ENCODE peak calls at places on chromosome 1, in seven cellular contexts. S is tibial artery, P is GM23338, M is choroid plexus epithelial cell, E is A549, N is ovary, W is GM13976. X is an unnamed sample.

GRCh38 chr1:232940262-232940661 is 10.1 kb upstream of the NTPCR start:
- DNase-seq in S (no peak), P (no peak), M (no peak), E (no peak), N (no peak), W (no peak), X (no peak)

GRCh38 chr1:3668585-3669300 is 16.4 kb downstream of the TP73 start:
- DNase-seq in S (peak; percentile 32), P (peak; percentile 71), M (peak; percentile 16), E (no peak), N (no peak), W (no peak), X (no peak)

GRCh38 chr1:218371927-218372672 is 27.0 kb downstream of the TGFB2 start:
- DNase-seq in S (no peak), P (no peak), M (peak; percentile 91), E (no peak), N (peak; percentile 32), W (no peak), X (no peak)

GRCh38 chr1:207967703-207968102 is 56.8 kb upstream of the CD34 start:
- DNase-seq in S (no peak), P (no peak), M (no peak), E (no peak), N (no peak), W (no peak), X (no peak)

GRCh38 chr1:160365325-160365724 is 1.5 kb upstream of the NHLH1 start:
- DNase-seq in S (no peak), P (no peak), M (no peak), E (no peak), N (no peak), W (no peak), X (no peak)

GRCh38 chr1:8362701-8363101 is 44.8 kb downstream of the SLC45A1 start:
- DNase-seq in S (no peak), P (no peak), M (no peak), E (no peak), N (no peak), W (no peak), X (no peak)

GRCh38 chr1:227998374-227999055 is 8.3 kb upstream of the WNT3A start:
- DNase-seq in S (no peak), P (no peak), M (no peak), E (no peak), N (no peak), W (no peak), X (no peak)

GRCh38 chr1:67952071-67952470 is 98.4 kb downstream of the DIRAS3 start:
- DNase-seq in S (no peak), P (no peak), M (peak; percentile 84), E (no peak), N (peak; percentile 60), W (no peak), X (no peak)

DNA sequence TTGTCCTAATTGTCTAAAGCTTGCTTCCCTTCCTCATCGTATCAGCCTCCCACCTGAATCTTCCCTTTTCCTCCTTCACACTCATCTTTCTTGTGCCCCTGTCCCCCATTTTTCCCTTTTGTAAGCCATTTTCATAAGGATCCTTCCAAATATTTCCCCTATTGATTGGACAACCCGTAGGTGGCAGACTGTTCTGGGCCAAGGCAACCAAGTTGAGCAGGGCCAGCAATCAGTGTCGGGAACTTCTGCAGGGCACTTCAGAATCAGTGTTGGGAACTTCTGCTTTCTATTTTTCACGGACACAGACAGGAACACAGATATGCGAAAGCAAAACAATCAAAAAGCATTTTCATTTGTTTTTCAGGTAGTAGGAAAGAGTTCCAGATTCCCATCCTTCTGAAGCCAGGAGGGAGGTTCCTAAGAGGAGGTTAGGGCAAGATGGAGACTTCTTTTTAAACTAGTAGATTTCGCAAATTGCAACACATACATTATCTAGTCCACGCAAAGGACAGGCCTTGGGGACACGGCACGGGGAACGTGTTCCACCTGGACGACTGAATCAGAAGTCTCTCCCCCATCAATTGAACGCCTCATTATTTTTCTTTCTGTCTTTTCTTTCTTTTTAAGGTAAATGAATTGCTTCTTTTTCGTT is 691 bp upstream of the MPZL1 start:
- DNase-seq in S (no peak), P (no peak), M (peak; percentile 76), E (peak; percentile 60), N (peak; percentile 30), W (no peak), X (peak; percentile 66)
- TF ChIP-seq CTCF in S (no peak), P (peak; percentile 47), M (peak; percentile 70), E (peak; percentile 60), N (no peak), W (no peak), X (peak; percentile 70)

GRCh38 chr1:216809649-216810048 is 86.4 kb upstream of the ESRRG start:
- DNase-seq in S (no peak), P (no peak), M (no peak), E (no peak), N (no peak), W (no peak), X (no peak)

GRCh38 chr1:216804107-216804506 is 80.9 kb upstream of the ESRRG start:
- DNase-seq in S (no peak), P (no peak), M (no peak), E (no peak), N (no peak), W (no peak), X (no peak)

GRCh38 chr1:216805233-216805632 is 82.0 kb upstream of the ESRRG start:
- DNase-seq in S (no peak), P (no peak), M (no peak), E (no peak), N (no peak), W (no peak), X (no peak)

GRCh38 chr1:216812966-216813365 is 89.7 kb upstream of the ESRRG start:
- DNase-seq in S (no peak), P (no peak), M (peak; percentile 39), E (no peak), N (no peak), W (no peak), X (no peak)

GRCh38 chr1:216807696-216808095 is 84.5 kb upstream of the ESRRG start:
- DNase-seq in S (no peak), P (no peak), M (no peak), E (no peak), N (no peak), W (no peak), X (no peak)
- TF ChIP-seq CTCF in S (no peak), P (no peak), M (no peak), E (no peak), N (no peak), W (no peak), X (no peak)

DNA sequence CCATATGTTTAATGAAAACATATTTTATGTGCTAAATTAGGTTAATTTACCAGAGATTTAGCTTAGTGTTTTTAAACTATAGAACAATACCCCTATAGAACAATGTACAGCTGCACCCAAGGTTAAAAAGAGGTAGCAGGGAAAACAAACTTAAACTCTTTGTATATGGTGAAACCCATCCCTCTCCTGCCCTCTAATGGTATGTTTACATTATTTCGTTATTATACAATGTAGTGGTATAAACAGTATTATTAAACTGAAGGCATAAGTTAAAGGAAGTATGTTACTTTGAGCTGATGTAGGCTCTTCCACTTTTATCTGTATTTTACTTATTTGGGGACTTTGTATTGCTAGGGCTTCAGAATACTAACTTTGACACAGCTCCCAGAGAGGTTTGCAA is 16.7 kb upstream of the ZYG11A start:
- DNase-seq in S (no peak), P (peak; percentile 54), M (peak; percentile 30), E (no peak), N (no peak), W (peak; percentile 25), X (peak; percentile 2)
- TF ChIP-seq CTCF in S (no peak), P (peak; percentile 43), M (peak; percentile 36), E (peak; percentile 37), N (no peak), W (no peak), X (peak; percentile 55)

GRCh38 chr1:81254560-81254959 is 546.2 kb upstream of the ADGRL2 start:
- DNase-seq in S (no peak), P (peak; percentile 81), M (peak; percentile 8), E (no peak), N (no peak), W (no peak), X (no peak)
- TF ChIP-seq CTCF in S (no peak), P (peak; percentile 39), M (peak; percentile 31), E (no peak), N (no peak), W (no peak), X (peak; percentile 26)

DNA sequence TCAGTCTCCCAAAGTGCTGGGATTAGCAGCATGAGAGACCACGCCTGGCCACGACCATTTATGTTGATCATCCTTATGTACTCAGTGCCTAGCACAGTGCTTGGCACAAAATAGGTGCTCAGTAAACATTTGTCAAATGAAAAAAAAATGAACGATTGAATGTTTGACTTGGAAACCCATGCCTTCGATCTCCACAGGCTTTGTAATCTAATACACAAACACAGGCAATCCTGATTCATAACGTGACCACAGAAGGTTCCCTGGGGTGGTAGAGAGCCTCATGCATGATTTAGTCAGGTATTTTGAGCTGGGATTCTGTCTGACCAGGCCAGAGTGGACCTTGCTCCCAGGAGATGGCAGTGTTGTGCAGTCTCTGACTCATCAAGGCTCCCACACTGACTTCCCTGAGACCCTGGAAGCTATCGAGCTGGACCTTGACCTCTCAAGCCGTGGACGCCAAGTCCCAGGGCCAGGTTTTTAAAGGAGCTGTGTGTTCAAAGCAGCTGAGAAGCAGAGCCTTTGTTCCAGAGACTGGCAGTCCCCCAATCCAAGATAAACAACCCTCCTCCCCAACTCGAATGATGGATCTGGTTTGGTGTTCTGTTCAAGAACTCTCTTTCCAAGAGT is 81.1 kb downstream of the PGM1 start:
- DNase-seq in S (peak; percentile 72), P (peak; percentile 92), M (peak; percentile 97), E (peak; percentile 80), N (peak; percentile 95), W (peak; percentile 51), X (peak; percentile 87)
- TF ChIP-seq CTCF in S (peak; percentile 75), P (peak; percentile 98), M (peak; percentile 95), E (peak; percentile 76), N (peak; percentile 78), W (peak; percentile 26), X (peak; percentile 86)

DNA sequence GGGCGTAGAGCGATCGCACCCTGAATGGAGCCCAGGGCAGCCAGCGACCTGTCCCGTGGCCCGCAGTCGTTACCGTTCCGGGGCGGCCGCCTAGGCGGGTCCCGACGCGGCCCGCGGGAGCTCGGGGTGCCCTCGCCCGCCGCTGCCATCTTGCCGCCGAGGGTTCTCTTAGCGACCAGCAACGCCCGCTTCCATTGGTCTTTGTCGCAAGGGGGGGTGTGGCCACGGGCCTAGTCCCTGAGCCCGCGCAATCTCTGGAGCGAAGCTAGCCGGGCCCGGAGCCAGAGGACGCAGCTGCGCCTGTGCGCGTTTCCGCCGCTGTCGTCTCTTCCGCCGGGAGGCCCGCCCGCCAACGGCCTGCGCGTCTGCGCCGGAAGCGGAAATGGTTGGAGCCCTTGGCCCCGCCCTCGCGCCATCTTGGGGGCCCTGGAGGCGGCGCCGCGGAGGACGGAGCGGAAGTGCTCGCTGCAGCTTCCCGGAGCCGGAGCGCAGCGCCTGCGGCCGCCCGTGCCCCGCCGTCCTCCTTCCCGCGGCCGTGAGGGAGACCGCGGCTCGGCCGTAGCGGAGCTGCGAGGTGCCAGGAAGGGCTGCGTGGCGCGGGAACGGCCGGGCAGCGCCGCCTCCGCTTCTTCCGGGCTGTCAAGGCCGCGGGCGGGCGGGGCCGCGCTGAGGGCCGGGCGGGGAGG is at the start of the genes MORN1 and RER1:
- DNase-seq in S (peak; percentile 98), P (peak; percentile 99), M (peak; percentile 99), E (peak; percentile 84), N (peak; percentile 99), W (peak; percentile 99), X (peak; percentile 98)
- TF ChIP-seq CTCF in S (no peak), P (no peak), M (no peak), E (no peak), N (no peak), W (no peak), X (no peak)

GRCh38 chr1:62926681-62927252 is 142.8 kb downstream of the ATG4C start:
- DNase-seq in S (no peak), P (no peak), M (peak; percentile 11), E (no peak), N (no peak), W (no peak), X (no peak)
- TF ChIP-seq CTCF in S (no peak), P (peak; percentile 37), M (peak; percentile 38), E (no peak), N (no peak), W (no peak), X (peak; percentile 47)

X was measured in HFFc6.